ENCODE peak calls at places on chromosomes 2 and 18, in nine cellular contexts. One of them, this sample, is unnamed.

GRCh38 chr2:72917875-72918660 is 749 bp downstream of the EMX1 start:
- DNase-seq in NCI-H446 treated with DMSO at 0.1 percent for 48 hours: no peak
- DNase-seq in posterior cingulate gyrus: peak; percentile 64
- DNase-seq in amygdala: no peak
- DNase-seq in hepatocyte: no peak
- DNase-seq in mesenchymal stem cell: no peak
- DNase-seq in ovary: no peak
- DNase-seq in activated CD4-positive, alpha-beta T cell treated with anti-CD3 and anti-CD28 coated beads, Interleukin-2, amount 50 U/mL, for 1 hour: no peak
- DNase-seq in T-helper 17 cell: no peak
- DNase-seq in this sample: peak; percentile 81

GRCh38 chr18:21740724-21741510 is at the start of gene MIB1:
- DNase-seq in hepatocyte: peak; percentile 84
- DNase-seq in mesenchymal stem cell: peak; percentile 97
- DNase-seq in ovary: peak; percentile 99
- DNase-seq in NCI-H446 treated with DMSO at 0.1 percent for 48 hours: peak; percentile 91
- DNase-seq in activated CD4-positive, alpha-beta T cell treated with anti-CD3 and anti-CD28 coated beads, Interleukin-2, amount 50 U/mL, for 1 hour: peak; percentile 99
- DNase-seq in T-helper 17 cell: no peak
- DNase-seq in posterior cingulate gyrus: no peak
- DNase-seq in amygdala: peak; percentile 50
- DNase-seq in this sample: peak; percentile 100

GRCh38 chr2:191333911-191334357 is 88.7 kb downstream of the MYO1B start:
- DNase-seq in T-helper 17 cell: no peak
- DNase-seq in amygdala: no peak
- DNase-seq in NCI-H446 treated with DMSO at 0.1 percent for 48 hours: no peak
- DNase-seq in hepatocyte: no peak
- DNase-seq in posterior cingulate gyrus: no peak
- DNase-seq in mesenchymal stem cell: peak; percentile 88
- DNase-seq in activated CD4-positive, alpha-beta T cell treated with anti-CD3 and anti-CD28 coated beads, Interleukin-2, amount 50 U/mL, for 1 hour: no peak
- DNase-seq in ovary: no peak
- DNase-seq in this sample: no peak

GRCh38 chr2:192749606-192750200 is 555.0 kb upstream of the TMEFF2 start:
- DNase-seq in ovary: no peak
- DNase-seq in NCI-H446 treated with DMSO at 0.1 percent for 48 hours: peak; percentile 3
- DNase-seq in activated CD4-positive, alpha-beta T cell treated with anti-CD3 and anti-CD28 coated beads, Interleukin-2, amount 50 U/mL, for 1 hour: no peak
- DNase-seq in mesenchymal stem cell: no peak
- DNase-seq in posterior cingulate gyrus: no peak
- DNase-seq in T-helper 17 cell: no peak
- DNase-seq in amygdala: no peak
- DNase-seq in hepatocyte: peak; percentile 14
- DNase-seq in this sample: peak; percentile 38

GRCh38 chr2:99804969-99805368 is 315.2 kb upstream of the REV1 start:
- DNase-seq in T-helper 17 cell: no peak
- DNase-seq in activated CD4-positive, alpha-beta T cell treated with anti-CD3 and anti-CD28 coated beads, Interleukin-2, amount 50 U/mL, for 1 hour: no peak
- DNase-seq in mesenchymal stem cell: no peak
- DNase-seq in amygdala: no peak
- DNase-seq in ovary: no peak
- DNase-seq in NCI-H446 treated with DMSO at 0.1 percent for 48 hours: no peak
- DNase-seq in hepatocyte: no peak
- DNase-seq in posterior cingulate gyrus: no peak
- DNase-seq in this sample: no peak

GRCh38 chr2:108934583-108935230 is 54.3 kb downstream of the EDAR start:
- DNase-seq in mesenchymal stem cell: no peak
- DNase-seq in posterior cingulate gyrus: no peak
- DNase-seq in NCI-H446 treated with DMSO at 0.1 percent for 48 hours: no peak
- DNase-seq in activated CD4-positive, alpha-beta T cell treated with anti-CD3 and anti-CD28 coated beads, Interleukin-2, amount 50 U/mL, for 1 hour: no peak
- DNase-seq in amygdala: no peak
- DNase-seq in ovary: no peak
- DNase-seq in hepatocyte: no peak
- DNase-seq in T-helper 17 cell: no peak
- DNase-seq in this sample: no peak

GRCh38 chr2:205546417-205546816 is 135.9 kb upstream of the NRP2 start:
- DNase-seq in amygdala: no peak
- DNase-seq in activated CD4-positive, alpha-beta T cell treated with anti-CD3 and anti-CD28 coated beads, Interleukin-2, amount 50 U/mL, for 1 hour: no peak
- DNase-seq in mesenchymal stem cell: no peak
- DNase-seq in T-helper 17 cell: no peak
- DNase-seq in NCI-H446 treated with DMSO at 0.1 percent for 48 hours: no peak
- DNase-seq in hepatocyte: no peak
- DNase-seq in ovary: no peak
- DNase-seq in posterior cingulate gyrus: no peak
- DNase-seq in this sample: no peak

GRCh38 chr2:24421668-24422067 is 61.3 kb upstream of the ITSN2 start:
- DNase-seq in mesenchymal stem cell: peak; percentile 60
- DNase-seq in activated CD4-positive, alpha-beta T cell treated with anti-CD3 and anti-CD28 coated beads, Interleukin-2, amount 50 U/mL, for 1 hour: peak; percentile 43
- DNase-seq in hepatocyte: peak; percentile 73
- DNase-seq in NCI-H446 treated with DMSO at 0.1 percent for 48 hours: no peak
- DNase-seq in ovary: peak; percentile 43
- DNase-seq in T-helper 17 cell: peak; percentile 21
- DNase-seq in amygdala: no peak
- DNase-seq in posterior cingulate gyrus: no peak
- DNase-seq in this sample: peak; percentile 75

GRCh38 chr2:19667085-19667484 is 234.7 kb downstream of the TTC32 start:
- DNase-seq in T-helper 17 cell: no peak
- DNase-seq in posterior cingulate gyrus: no peak
- DNase-seq in activated CD4-positive, alpha-beta T cell treated with anti-CD3 and anti-CD28 coated beads, Interleukin-2, amount 50 U/mL, for 1 hour: no peak
- DNase-seq in hepatocyte: no peak
- DNase-seq in mesenchymal stem cell: peak; percentile 65
- DNase-seq in amygdala: no peak
- DNase-seq in NCI-H446 treated with DMSO at 0.1 percent for 48 hours: no peak
- DNase-seq in ovary: no peak
- DNase-seq in this sample: no peak

GRCh38 chr2:142915502-142915901 is 38.0 kb downstream of the KYNU start:
- DNase-seq in hepatocyte: no peak
- DNase-seq in posterior cingulate gyrus: no peak
- DNase-seq in T-helper 17 cell: no peak
- DNase-seq in mesenchymal stem cell: no peak
- DNase-seq in amygdala: no peak
- DNase-seq in ovary: no peak
- DNase-seq in NCI-H446 treated with DMSO at 0.1 percent for 48 hours: no peak
- DNase-seq in activated CD4-positive, alpha-beta T cell treated with anti-CD3 and anti-CD28 coated beads, Interleukin-2, amount 50 U/mL, for 1 hour: no peak
- DNase-seq in this sample: no peak

GRCh38 chr2:201158111-201158929 is 24.6 kb upstream of the CASP10 start:
- DNase-seq in NCI-H446 treated with DMSO at 0.1 percent for 48 hours: peak; percentile 59
- DNase-seq in posterior cingulate gyrus: peak; percentile 80
- DNase-seq in mesenchymal stem cell: peak; percentile 90
- DNase-seq in amygdala: peak; percentile 42
- DNase-seq in hepatocyte: peak; percentile 83
- DNase-seq in ovary: peak; percentile 67
- DNase-seq in T-helper 17 cell: peak; percentile 40
- DNase-seq in activated CD4-positive, alpha-beta T cell treated with anti-CD3 and anti-CD28 coated beads, Interleukin-2, amount 50 U/mL, for 1 hour: peak; percentile 53
- DNase-seq in this sample: peak; percentile 79

GRCh38 chr2:42794271-42795046 is 2.1 kb upstream of the HAAO start:
- DNase-seq in hepatocyte: peak; percentile 64
- DNase-seq in amygdala: no peak
- DNase-seq in activated CD4-positive, alpha-beta T cell treated with anti-CD3 and anti-CD28 coated beads, Interleukin-2, amount 50 U/mL, for 1 hour: no peak
- DNase-seq in NCI-H446 treated with DMSO at 0.1 percent for 48 hours: no peak
- DNase-seq in mesenchymal stem cell: peak; percentile 46
- DNase-seq in ovary: peak; percentile 46
- DNase-seq in T-helper 17 cell: no peak
- DNase-seq in posterior cingulate gyrus: peak; percentile 48
- DNase-seq in this sample: peak; percentile 68

GRCh38 chr2:176395273-176395854 is 126.1 kb downstream of the MTX2 start:
- DNase-seq in amygdala: no peak
- DNase-seq in mesenchymal stem cell: peak; percentile 38
- DNase-seq in hepatocyte: peak; percentile 2
- DNase-seq in posterior cingulate gyrus: no peak
- DNase-seq in ovary: no peak
- DNase-seq in T-helper 17 cell: no peak
- DNase-seq in NCI-H446 treated with DMSO at 0.1 percent for 48 hours: no peak
- DNase-seq in activated CD4-positive, alpha-beta T cell treated with anti-CD3 and anti-CD28 coated beads, Interleukin-2, amount 50 U/mL, for 1 hour: no peak
- DNase-seq in this sample: no peak

GRCh38 chr2:216621292-216621691 is 11.9 kb upstream of the IGFBP2 start:
- DNase-seq in mesenchymal stem cell: no peak
- DNase-seq in hepatocyte: peak; percentile 29
- DNase-seq in amygdala: no peak
- DNase-seq in activated CD4-positive, alpha-beta T cell treated with anti-CD3 and anti-CD28 coated beads, Interleukin-2, amount 50 U/mL, for 1 hour: no peak
- DNase-seq in T-helper 17 cell: no peak
- DNase-seq in NCI-H446 treated with DMSO at 0.1 percent for 48 hours: peak; percentile 81
- DNase-seq in ovary: no peak
- DNase-seq in posterior cingulate gyrus: no peak
- DNase-seq in this sample: no peak

GRCh38 chr2:172829229-172829628 is 93.6 kb downstream of the RAPGEF4 start:
- DNase-seq in T-helper 17 cell: no peak
- DNase-seq in activated CD4-positive, alpha-beta T cell treated with anti-CD3 and anti-CD28 coated beads, Interleukin-2, amount 50 U/mL, for 1 hour: no peak
- DNase-seq in amygdala: no peak
- DNase-seq in mesenchymal stem cell: peak; percentile 40
- DNase-seq in NCI-H446 treated with DMSO at 0.1 percent for 48 hours: no peak
- DNase-seq in posterior cingulate gyrus: no peak
- DNase-seq in ovary: no peak
- DNase-seq in hepatocyte: peak; percentile 22
- DNase-seq in this sample: no peak

GRCh38 chr2:151891566-151892194 is 63.5 kb upstream of the ARL5A start:
- DNase-seq in mesenchymal stem cell: no peak
- DNase-seq in T-helper 17 cell: no peak
- DNase-seq in posterior cingulate gyrus: peak; percentile 77
- DNase-seq in ovary: no peak
- DNase-seq in hepatocyte: no peak
- DNase-seq in amygdala: no peak
- DNase-seq in NCI-H446 treated with DMSO at 0.1 percent for 48 hours: no peak
- DNase-seq in activated CD4-positive, alpha-beta T cell treated with anti-CD3 and anti-CD28 coated beads, Interleukin-2, amount 50 U/mL, for 1 hour: no peak
- DNase-seq in this sample: no peak

GRCh38 chr2:134739879-134740301 is 21.1 kb upstream of the TMEM163 start:
- DNase-seq in activated CD4-positive, alpha-beta T cell treated with anti-CD3 and anti-CD28 coated beads, Interleukin-2, amount 50 U/mL, for 1 hour: no peak
- DNase-seq in posterior cingulate gyrus: no peak
- DNase-seq in ovary: no peak
- DNase-seq in hepatocyte: no peak
- DNase-seq in amygdala: no peak
- DNase-seq in mesenchymal stem cell: no peak
- DNase-seq in T-helper 17 cell: no peak
- DNase-seq in NCI-H446 treated with DMSO at 0.1 percent for 48 hours: no peak
- DNase-seq in this sample: no peak

GRCh38 chr2:10190255-10190654 is 67.7 kb downstream of the RRM2 start:
- DNase-seq in hepatocyte: no peak
- DNase-seq in T-helper 17 cell: no peak
- DNase-seq in ovary: no peak
- DNase-seq in activated CD4-positive, alpha-beta T cell treated with anti-CD3 and anti-CD28 coated beads, Interleukin-2, amount 50 U/mL, for 1 hour: no peak
- DNase-seq in NCI-H446 treated with DMSO at 0.1 percent for 48 hours: no peak
- DNase-seq in posterior cingulate gyrus: no peak
- DNase-seq in amygdala: no peak
- DNase-seq in mesenchymal stem cell: no peak
- DNase-seq in this sample: no peak

GRCh38 chr2:44936715-44937687 is 4.5 kb upstream of the SIX3 start:
- DNase-seq in ovary: no peak
- DNase-seq in NCI-H446 treated with DMSO at 0.1 percent for 48 hours: no peak
- DNase-seq in mesenchymal stem cell: no peak
- DNase-seq in posterior cingulate gyrus: no peak
- DNase-seq in T-helper 17 cell: no peak
- DNase-seq in amygdala: no peak
- DNase-seq in activated CD4-positive, alpha-beta T cell treated with anti-CD3 and anti-CD28 coated beads, Interleukin-2, amount 50 U/mL, for 1 hour: no peak
- DNase-seq in hepatocyte: no peak
- DNase-seq in this sample: peak; percentile 93

GRCh38 chr2:176496756-176497155 is 227.5 kb downstream of the MTX2 start:
- DNase-seq in hepatocyte: no peak
- DNase-seq in activated CD4-positive, alpha-beta T cell treated with anti-CD3 and anti-CD28 coated beads, Interleukin-2, amount 50 U/mL, for 1 hour: no peak
- DNase-seq in amygdala: no peak
- DNase-seq in T-helper 17 cell: no peak
- DNase-seq in ovary: no peak
- DNase-seq in mesenchymal stem cell: no peak
- DNase-seq in posterior cingulate gyrus: no peak
- DNase-seq in NCI-H446 treated with DMSO at 0.1 percent for 48 hours: no peak
- DNase-seq in this sample: no peak

GRCh38 chr2:240864475-240864874 is 4.1 kb upstream of the AGXT start:
- DNase-seq in activated CD4-positive, alpha-beta T cell treated with anti-CD3 and anti-CD28 coated beads, Interleukin-2, amount 50 U/mL, for 1 hour: no peak
- DNase-seq in T-helper 17 cell: no peak
- DNase-seq in posterior cingulate gyrus: no peak
- DNase-seq in amygdala: no peak
- DNase-seq in hepatocyte: no peak
- DNase-seq in mesenchymal stem cell: no peak
- DNase-seq in NCI-H446 treated with DMSO at 0.1 percent for 48 hours: no peak
- DNase-seq in ovary: no peak
- DNase-seq in this sample: no peak

This sample was measured in neural progenitor cell.